ENCODE peak calls at places on chromosome 16, in six cellular contexts. One of them, this sample, is unnamed. For H3K36me3, the result is how much of the 10 kb centered on the place peaks cover.

GRCh38 chr16:85308585-85309540 is 196.6 kb upstream of the CIBAR2 start:
- DNase-seq in adrenal gland: no peak
- DNase-seq in tibial nerve: no peak
- DNase-seq in naive thymus-derived CD4-positive, alpha-beta T cell: no peak
- DNase-seq in lower lobe of right lung: no peak
- DNase-seq in fibroblast of lung: no peak
- DNase-seq in this sample: no peak

GRCh38 chr16:53234836-53235235 is 180.0 kb downstream of the CHD9 start:
- DNase-seq in adrenal gland: no peak
- DNase-seq in tibial nerve: no peak
- DNase-seq in naive thymus-derived CD4-positive, alpha-beta T cell: no peak
- DNase-seq in lower lobe of right lung: no peak
- DNase-seq in fibroblast of lung: no peak
- DNase-seq in this sample: no peak

GRCh38 chr16:49986351-49987124 is 38.5 kb upstream of the CNEP1R1 start:
- DNase-seq in adrenal gland: peak
- DNase-seq in tibial nerve: no peak
- DNase-seq in naive thymus-derived CD4-positive, alpha-beta T cell: no peak
- DNase-seq in lower lobe of right lung: no peak
- DNase-seq in fibroblast of lung: peak
- DNase-seq in this sample: no peak

GRCh38 chr16:56262148-56262878 is 71.0 kb downstream of the GNAO1 start:
- DNase-seq in adrenal gland: no peak
- DNase-seq in tibial nerve: no peak
- DNase-seq in naive thymus-derived CD4-positive, alpha-beta T cell: peak
- DNase-seq in lower lobe of right lung: no peak
- DNase-seq in fibroblast of lung: no peak
- DNase-seq in this sample: no peak

GRCh38 chr16:16073884-16074781 is 124.7 kb downstream of the ABCC1 start:
- DNase-seq in adrenal gland: no peak
- DNase-seq in tibial nerve: no peak
- DNase-seq in naive thymus-derived CD4-positive, alpha-beta T cell: no peak
- DNase-seq in lower lobe of right lung: peak
- DNase-seq in fibroblast of lung: peak
- DNase-seq in this sample: no peak

GRCh38 chr16:19011169-19011731 is 27.5 kb downstream of the TMC7 start:
- DNase-seq in adrenal gland: no peak
- DNase-seq in tibial nerve: no peak
- DNase-seq in naive thymus-derived CD4-positive, alpha-beta T cell: no peak
- DNase-seq in lower lobe of right lung: no peak
- DNase-seq in fibroblast of lung: no peak
- DNase-seq in this sample: no peak

GRCh38 chr16:13909872-13910303 is 10.1 kb upstream of the ERCC4 start:
- DNase-seq in adrenal gland: peak
- DNase-seq in tibial nerve: no peak
- DNase-seq in naive thymus-derived CD4-positive, alpha-beta T cell: no peak
- DNase-seq in lower lobe of right lung: no peak
- DNase-seq in fibroblast of lung: peak
- DNase-seq in this sample: peak

GRCh38 chr16:82758904-82759303 is 132.1 kb downstream of the CDH13 start:
- DNase-seq in adrenal gland: no peak
- DNase-seq in tibial nerve: no peak
- DNase-seq in naive thymus-derived CD4-positive, alpha-beta T cell: no peak
- DNase-seq in lower lobe of right lung: no peak
- DNase-seq in fibroblast of lung: no peak
- DNase-seq in this sample: no peak

GRCh38 chr16:12535535-12536411 is 267.9 kb downstream of the CPPED1 start:
- DNase-seq in adrenal gland: no peak
- DNase-seq in tibial nerve: no peak
- DNase-seq in naive thymus-derived CD4-positive, alpha-beta T cell: peak
- DNase-seq in lower lobe of right lung: no peak
- DNase-seq in fibroblast of lung: no peak
- DNase-seq in this sample: no peak

GRCh38 chr16:85164838-85165516 is 52.7 kb upstream of the CIBAR2 start:
- DNase-seq in adrenal gland: no peak
- DNase-seq in tibial nerve: peak
- DNase-seq in naive thymus-derived CD4-positive, alpha-beta T cell: no peak
- DNase-seq in lower lobe of right lung: no peak
- DNase-seq in fibroblast of lung: no peak
- DNase-seq in this sample: no peak

GRCh38 chr16:81745704-81746558 is 33.2 kb upstream of the PLCG2 start:
- DNase-seq in adrenal gland: peak
- DNase-seq in tibial nerve: peak
- DNase-seq in naive thymus-derived CD4-positive, alpha-beta T cell: peak
- DNase-seq in lower lobe of right lung: peak
- DNase-seq in fibroblast of lung: peak
- DNase-seq in this sample: no peak

GRCh38 chr16:1119766-1120611 is 23.9 kb upstream of the C1QTNF8 start:
- DNase-seq in adrenal gland: no peak
- DNase-seq in tibial nerve: no peak
- DNase-seq in naive thymus-derived CD4-positive, alpha-beta T cell: no peak
- DNase-seq in lower lobe of right lung: no peak
- DNase-seq in fibroblast of lung: no peak
- DNase-seq in this sample: no peak

GRCh38 chr16:72501739-72502653 is 330.0 kb upstream of the PMFBP1 start:
- DNase-seq in adrenal gland: peak
- DNase-seq in tibial nerve: peak
- DNase-seq in naive thymus-derived CD4-positive, alpha-beta T cell: no peak
- DNase-seq in lower lobe of right lung: no peak
- DNase-seq in fibroblast of lung: peak
- DNase-seq in this sample: peak

GRCh38 chr16:80591071-80591935 is 50.5 kb downstream of the DYNLRB2 start:
- DNase-seq in adrenal gland: no peak
- DNase-seq in tibial nerve: no peak
- DNase-seq in naive thymus-derived CD4-positive, alpha-beta T cell: peak
- DNase-seq in lower lobe of right lung: no peak
- DNase-seq in fibroblast of lung: no peak
- DNase-seq in this sample: no peak

GRCh38 chr16:55265926-55266325 is 58.1 kb upstream of the IRX6 start:
- DNase-seq in adrenal gland: no peak
- DNase-seq in tibial nerve: no peak
- DNase-seq in naive thymus-derived CD4-positive, alpha-beta T cell: no peak
- DNase-seq in lower lobe of right lung: no peak
- DNase-seq in fibroblast of lung: no peak
- DNase-seq in this sample: no peak

GRCh38 chr16:53504665-53505064 is 1.7 kb upstream of the AKTIP start:
- DNase-seq in adrenal gland: no peak
- DNase-seq in tibial nerve: no peak
- DNase-seq in naive thymus-derived CD4-positive, alpha-beta T cell: no peak
- DNase-seq in lower lobe of right lung: no peak
- DNase-seq in fibroblast of lung: peak
- DNase-seq in this sample: no peak

GRCh38 chr16:18832613-18833012 is 31.3 kb upstream of the ARL6IP1 start:
- DNase-seq in adrenal gland: no peak
- DNase-seq in tibial nerve: no peak
- DNase-seq in naive thymus-derived CD4-positive, alpha-beta T cell: no peak
- DNase-seq in lower lobe of right lung: no peak
- DNase-seq in fibroblast of lung: no peak
- DNase-seq in this sample: no peak

GRCh38 chr16:30876867-30877266 is 17.0 kb downstream of the BCL7C start:
- DNase-seq in adrenal gland: no peak
- DNase-seq in tibial nerve: no peak
- DNase-seq in naive thymus-derived CD4-positive, alpha-beta T cell: no peak
- DNase-seq in lower lobe of right lung: no peak
- DNase-seq in fibroblast of lung: no peak
- DNase-seq in this sample: no peak

GRCh38 chr16:54542805-54543504 is 256.4 kb upstream of the IRX3 start:
- DNase-seq in adrenal gland: no peak
- DNase-seq in tibial nerve: no peak
- DNase-seq in naive thymus-derived CD4-positive, alpha-beta T cell: no peak
- DNase-seq in lower lobe of right lung: no peak
- DNase-seq in fibroblast of lung: no peak
- DNase-seq in this sample: no peak

GRCh38 chr16:57147381-57148191 is 38.3 kb downstream of the PSME3IP1 start:
- DNase-seq in adrenal gland: no peak
- DNase-seq in tibial nerve: no peak
- DNase-seq in naive thymus-derived CD4-positive, alpha-beta T cell: no peak
- DNase-seq in lower lobe of right lung: no peak
- DNase-seq in fibroblast of lung: peak
- DNase-seq in this sample: no peak

GRCh38 chr16:70579648-70580630 is 56.3 kb downstream of the SF3B3 start:
- DNase-seq in adrenal gland: no peak
- DNase-seq in tibial nerve: no peak
- DNase-seq in naive thymus-derived CD4-positive, alpha-beta T cell: no peak
- DNase-seq in lower lobe of right lung: no peak
- DNase-seq in fibroblast of lung: no peak
- DNase-seq in this sample: no peak

GRCh38 chr16:84562174-84562815 is 55.6 kb downstream of the COTL1 start:
- DNase-seq in adrenal gland: no peak
- DNase-seq in tibial nerve: no peak
- DNase-seq in naive thymus-derived CD4-positive, alpha-beta T cell: no peak
- DNase-seq in lower lobe of right lung: peak
- DNase-seq in fibroblast of lung: no peak
- DNase-seq in this sample: no peak

GRCh38 chr16:64238576-64238975 is 883.3 kb downstream of the CDH11 start:
- DNase-seq in adrenal gland: no peak
- DNase-seq in tibial nerve: no peak
- DNase-seq in naive thymus-derived CD4-positive, alpha-beta T cell: no peak
- DNase-seq in lower lobe of right lung: no peak
- DNase-seq in fibroblast of lung: peak
- DNase-seq in this sample: no peak

GRCh38 chr16:76571755-76572154 is 294.6 kb downstream of the CNTNAP4 start:
- DNase-seq in adrenal gland: no peak
- DNase-seq in tibial nerve: no peak
- DNase-seq in naive thymus-derived CD4-positive, alpha-beta T cell: no peak
- DNase-seq in lower lobe of right lung: no peak
- DNase-seq in fibroblast of lung: no peak
- DNase-seq in this sample: no peak

GRCh38 chr16:50679266-50679665 is 1.8 kb downstream of the SNX20 start:
- DNase-seq in adrenal gland: no peak
- DNase-seq in tibial nerve: no peak
- DNase-seq in naive thymus-derived CD4-positive, alpha-beta T cell: no peak
- DNase-seq in lower lobe of right lung: no peak
- DNase-seq in fibroblast of lung: no peak
- DNase-seq in this sample: no peak

GRCh38 chr16:85853641-85854545 is 45.1 kb upstream of the IRF8 start:
- DNase-seq in adrenal gland: no peak
- DNase-seq in tibial nerve: no peak
- DNase-seq in naive thymus-derived CD4-positive, alpha-beta T cell: no peak
- DNase-seq in lower lobe of right lung: no peak
- DNase-seq in fibroblast of lung: no peak
- DNase-seq in this sample: no peak

DNA sequence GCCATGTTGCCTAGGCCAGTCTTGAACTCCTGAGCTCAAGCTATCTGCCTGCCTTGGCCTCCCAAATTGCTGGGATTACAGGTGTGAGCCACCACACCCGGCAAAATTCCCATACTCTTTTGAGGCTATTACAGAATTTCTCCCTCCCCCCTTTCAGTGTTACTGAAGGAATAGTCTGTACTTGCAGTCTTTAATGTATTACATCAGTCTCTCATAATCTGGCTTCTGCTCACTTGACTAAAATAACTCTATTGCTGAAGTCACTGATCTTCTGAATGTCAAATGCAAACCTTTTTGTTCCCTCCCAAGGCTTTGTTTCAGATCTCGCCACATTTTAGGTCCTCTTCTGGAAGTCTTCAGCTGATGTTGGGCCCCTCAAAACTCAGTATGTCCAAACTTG is 51.8 kb downstream of the TNRC6A start:
- DNase-seq in adrenal gland: no peak
- DNase-seq in tibial nerve: no peak
- DNase-seq in naive thymus-derived CD4-positive, alpha-beta T cell: no peak
- DNase-seq in lower lobe of right lung: no peak
- DNase-seq in fibroblast of lung: no peak
- DNase-seq in this sample: no peak
- H3K36me3 ChIP-seq in adrenal gland: half or more
- H3K36me3 ChIP-seq in tibial nerve: under half
- H3K36me3 ChIP-seq in naive thymus-derived CD4-positive, alpha-beta T cell: under half
- H3K36me3 ChIP-seq in lower lobe of right lung: half or more
- H3K36me3 ChIP-seq in fibroblast of lung: under half
- H3K36me3 ChIP-seq in this sample: under half

DNA sequence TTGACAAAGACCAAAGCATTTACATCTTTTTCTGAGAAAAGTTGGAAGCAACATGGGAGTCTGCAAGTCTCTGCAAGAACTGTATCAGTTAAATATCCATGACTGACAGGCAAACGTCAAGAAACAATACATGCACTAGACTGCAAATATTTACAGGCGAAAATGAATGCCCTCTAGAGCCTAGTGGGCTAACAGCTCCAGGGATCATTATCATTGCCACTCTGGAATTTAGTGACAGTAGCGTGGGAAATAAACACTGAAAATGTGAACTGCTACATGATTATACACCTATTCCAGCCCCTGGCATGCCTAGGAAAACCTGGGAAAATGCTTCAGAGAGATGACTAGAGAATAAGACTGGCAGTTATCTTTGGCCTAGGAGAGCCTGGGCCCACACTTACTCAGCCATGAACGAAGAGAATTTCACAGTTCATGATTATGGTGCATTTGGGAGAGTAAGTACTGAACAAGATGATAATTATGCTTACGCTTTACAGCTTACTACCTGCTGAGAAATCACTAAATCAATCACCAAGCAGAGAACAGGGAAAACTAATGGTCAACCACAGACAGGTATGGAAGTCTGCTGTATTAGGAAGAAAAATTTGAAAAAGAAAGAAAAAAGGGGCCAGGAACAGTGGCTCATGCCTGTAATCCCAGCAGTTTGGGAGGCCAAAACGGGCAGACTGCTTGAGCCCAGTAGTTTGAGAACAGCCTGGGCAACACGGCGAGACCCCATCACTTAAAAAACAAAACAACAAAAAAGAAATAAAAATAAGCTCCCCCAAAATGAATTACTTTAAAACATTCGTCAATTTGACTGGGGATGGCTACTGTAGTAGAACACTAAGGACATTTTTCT is 66.6 kb upstream of the CLEC18B start:
- DNase-seq in adrenal gland: no peak
- DNase-seq in tibial nerve: no peak
- DNase-seq in naive thymus-derived CD4-positive, alpha-beta T cell: no peak
- DNase-seq in lower lobe of right lung: no peak
- DNase-seq in fibroblast of lung: no peak
- DNase-seq in this sample: no peak
- H3K36me3 ChIP-seq in adrenal gland: under half
- H3K36me3 ChIP-seq in tibial nerve: under half
- H3K36me3 ChIP-seq in naive thymus-derived CD4-positive, alpha-beta T cell: under half
- H3K36me3 ChIP-seq in lower lobe of right lung: half or more
- H3K36me3 ChIP-seq in fibroblast of lung: under half
- H3K36me3 ChIP-seq in this sample: under half

DNA sequence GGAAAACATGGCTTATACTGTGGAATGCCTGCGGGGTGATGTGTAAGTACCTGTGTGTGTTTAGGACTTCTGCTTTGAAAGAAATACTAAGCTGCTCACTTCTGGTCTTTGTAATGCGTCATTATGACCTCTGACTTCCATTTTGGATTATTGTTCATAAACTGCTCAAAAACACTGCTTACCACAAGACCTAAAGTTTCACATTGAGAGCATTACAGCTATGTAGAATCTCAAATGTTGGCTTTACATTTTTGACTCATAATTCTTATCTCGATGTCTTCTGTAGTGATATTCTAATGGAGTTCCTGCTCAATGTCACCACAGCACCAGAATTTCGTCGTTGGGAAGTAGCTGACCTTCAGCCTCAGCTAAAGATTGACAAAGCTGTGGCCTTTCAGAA is 9.3 kb downstream of the UQCRC2 start:
- DNase-seq in adrenal gland: no peak
- DNase-seq in tibial nerve: no peak
- DNase-seq in naive thymus-derived CD4-positive, alpha-beta T cell: no peak
- DNase-seq in lower lobe of right lung: no peak
- DNase-seq in fibroblast of lung: no peak
- DNase-seq in this sample: no peak
- H3K36me3 ChIP-seq in adrenal gland: half or more
- H3K36me3 ChIP-seq in tibial nerve: under half
- H3K36me3 ChIP-seq in naive thymus-derived CD4-positive, alpha-beta T cell: under half
- H3K36me3 ChIP-seq in lower lobe of right lung: half or more
- H3K36me3 ChIP-seq in fibroblast of lung: under half
- H3K36me3 ChIP-seq in this sample: half or more

GRCh38 chr16:67429799-67430503 is 970 bp upstream of the HSD11B2 start:
- DNase-seq in adrenal gland: no peak
- DNase-seq in tibial nerve: no peak
- DNase-seq in naive thymus-derived CD4-positive, alpha-beta T cell: no peak
- DNase-seq in lower lobe of right lung: no peak
- DNase-seq in fibroblast of lung: no peak
- DNase-seq in this sample: no peak
- H3K36me3 ChIP-seq in adrenal gland: under half
- H3K36me3 ChIP-seq in tibial nerve: under half
- H3K36me3 ChIP-seq in naive thymus-derived CD4-positive, alpha-beta T cell: under half
- H3K36me3 ChIP-seq in lower lobe of right lung: under half
- H3K36me3 ChIP-seq in fibroblast of lung: under half
- H3K36me3 ChIP-seq in this sample: under half